ENCODE peak calls at places on chromosomes 5 and 9, in four cellular contexts. H is frontal cortex, Y is left colon, R is EL. Q is an unnamed sample.

GRCh38 chr5:13976867-13977479 is 32.5 kb upstream of the DNAH5 start:
- DNase-seq in H (no peak), Y (no peak), R (peak), Q (peak)

GRCh38 chr5:4862500-4862899 is 277.6 kb upstream of the ADAMTS16 start:
- DNase-seq in Y (no peak), R (peak), H (peak), Q (peak)

GRCh38 chr5:149639718-149640117 is 58.4 kb downstream of the ARHGEF37 start:
- DNase-seq in Y (no peak), H (no peak), R (no peak), Q (no peak)

GRCh38 chr5:72623936-72624335 is 116.7 kb upstream of the ZNF366 start:
- DNase-seq in Y (no peak), R (no peak), H (no peak), Q (no peak)

GRCh38 chr9:99253772-99254431 is 31.8 kb downstream of the SEC61B start:
- DNase-seq in H (peak), Y (peak), R (peak), Q (no peak)

GRCh38 chr5:115460476-115460875 is 84.1 kb downstream of the FEM1C start:
- DNase-seq in Y (no peak), H (no peak), R (peak), Q (peak)

GRCh38 chr5:1771149-1772065 is 28.2 kb downstream of the MRPL36 start:
- DNase-seq in H (no peak), Y (no peak), R (no peak), Q (no peak)

GRCh38 chr5:37640088-37640487 is 199.8 kb downstream of the GDNF start:
- DNase-seq in H (no peak), Y (no peak), R (peak), Q (no peak)

GRCh38 chr9:111898331-111899096 is 1.9 kb downstream of the UGCG start:
- DNase-seq in R (no peak), H (no peak), Y (no peak), Q (no peak)

GRCh38 chr9:35091536-35091935 is 4.9 kb downstream of the PIGO start:
- DNase-seq in R (no peak), H (no peak), Y (no peak), Q (no peak)

GRCh38 chr9:138028596-138028995 is 151.0 kb downstream of the CACNA1B start:
- DNase-seq in Y (no peak), R (no peak), H (no peak), Q (no peak)

GRCh38 chr9:126641118-126641851 is 27.6 kb downstream of the LMX1B start:
- DNase-seq in H (no peak), Y (no peak), R (no peak), Q (no peak)